ENCODE peak calls at places on chromosome 5, in four cellular contexts. J is IMR-90, Y is endothelial cell of umbilical vein, P is K562. K is an unnamed sample. For H3K9me1, the result is how much of the 10 kb centered on the place peaks cover.

GRCh38 chr5:2751592-2752021 is at the start of gene IRX2:
- DNase-seq in J (peak), P (no peak), Y (no peak), K (no peak)

GRCh38 chr5:66415208-66415607 is 181.0 kb upstream of the MAST4 start:
- DNase-seq in Y (peak), P (no peak), J (no peak), K (no peak)

GRCh38 chr5:170694911-170695310 is 88.6 kb upstream of the GABRP start:
- DNase-seq in J (no peak), P (no peak), Y (no peak), K (no peak)

GRCh38 chr5:178236685-178237084 is 4.1 kb upstream of the PHYKPL start:
- DNase-seq in J (no peak), Y (no peak), P (no peak), K (no peak)

GRCh38 chr5:124457901-124458300 is 288.5 kb downstream of the ZNF608 start:
- DNase-seq in J (no peak), Y (no peak), P (no peak), K (no peak)

GRCh38 chr5:151475378-151475777 is 28.0 kb downstream of the SLC36A1 start:
- DNase-seq in J (no peak), P (no peak), Y (no peak), K (no peak)

GRCh38 chr5:96387616-96388015 is 45.4 kb downstream of the PCSK1 start:
- DNase-seq in J (no peak), Y (no peak), P (no peak), K (no peak)

GRCh38 chr5:96931605-96932004 is 4.3 kb upstream of the LNPEP start:
- DNase-seq in P (no peak), Y (no peak), J (no peak), K (no peak)

GRCh38 chr5:94396687-94397086 is 221.7 kb downstream of the KIAA0825 start:
- DNase-seq in Y (no peak), P (no peak), J (no peak), K (no peak)

GRCh38 chr5:143606043-143606752 is 202.7 kb upstream of the NR3C1 start:
- DNase-seq in P (no peak), Y (no peak), J (peak), K (no peak)

GRCh38 chr5:61304611-61305369 is 27.3 kb upstream of the ZSWIM6 start:
- DNase-seq in P (peak), J (peak), Y (peak), K (peak)

GRCh38 chr5:175698401-175699115 is 40.7 kb downstream of the HRH2 start:
- DNase-seq in Y (no peak), P (no peak), J (no peak), K (no peak)

GRCh38 chr5:160165137-160166068 is 46.2 kb upstream of the PWWP2A start:
- DNase-seq in Y (peak), J (peak), P (no peak), K (peak)

DNA sequence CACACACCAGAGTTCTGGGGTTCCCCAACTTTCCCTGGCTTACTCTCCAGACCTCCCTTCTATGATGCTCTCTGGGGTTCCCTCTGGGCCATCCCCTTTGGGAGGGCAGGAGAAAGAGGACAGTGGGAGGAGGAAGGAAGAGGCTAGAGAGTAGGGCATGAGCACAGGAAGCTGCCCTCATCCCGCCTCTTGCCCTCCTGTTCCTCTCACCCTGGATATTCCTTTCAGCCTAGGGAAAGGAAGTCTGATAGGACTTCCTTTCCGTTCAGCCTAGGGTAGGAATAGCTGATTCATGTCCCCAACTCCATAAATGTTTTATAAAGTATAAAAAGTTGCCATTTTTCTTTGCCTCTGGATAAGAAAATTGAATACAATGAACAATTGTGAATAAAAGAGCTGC is 7.4 kb downstream of the MAP1B start:
- DNase-seq in J (no peak), P (no peak), Y (peak), K (no peak)
- H3K4me2 ChIP-seq in J (no peak), P (no peak), Y (peak), K (no peak)

DNA sequence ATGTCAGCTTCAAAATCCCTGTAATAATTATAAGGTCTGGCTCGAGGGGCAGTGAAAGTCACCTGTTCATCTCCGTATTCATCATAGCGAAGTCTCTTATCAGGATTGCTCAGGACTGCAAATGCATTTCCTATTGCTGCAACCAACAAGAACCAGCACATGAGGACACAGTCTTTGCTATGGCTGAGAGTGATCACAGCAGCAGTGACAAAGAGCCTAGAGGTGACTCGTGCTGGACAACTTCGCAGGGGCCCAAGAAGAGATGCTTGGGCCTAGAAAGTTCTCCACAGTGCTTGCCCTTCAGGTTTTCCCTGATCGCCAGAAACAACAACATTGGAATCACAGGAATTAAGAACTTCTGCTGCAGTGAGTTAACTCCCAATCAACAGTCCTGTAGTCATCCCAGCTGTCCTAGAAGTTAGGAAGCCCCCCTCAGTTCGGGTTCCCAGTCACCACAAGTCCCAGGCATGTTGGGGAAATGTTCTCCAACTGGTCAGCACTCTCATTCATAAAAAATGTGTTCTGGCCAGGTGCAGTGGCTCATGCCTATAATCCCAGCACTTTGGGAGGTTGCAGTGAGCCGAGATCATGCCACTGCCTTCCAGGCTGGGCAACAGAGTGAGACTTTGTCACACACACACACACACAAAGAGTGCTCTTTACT is 13.0 kb downstream of the DNAJC18 start:
- DNase-seq in J (peak), Y (no peak), P (no peak), K (no peak)
- H3K27ac ChIP-seq in J (no peak), Y (no peak), P (no peak), K (no peak)

DNA sequence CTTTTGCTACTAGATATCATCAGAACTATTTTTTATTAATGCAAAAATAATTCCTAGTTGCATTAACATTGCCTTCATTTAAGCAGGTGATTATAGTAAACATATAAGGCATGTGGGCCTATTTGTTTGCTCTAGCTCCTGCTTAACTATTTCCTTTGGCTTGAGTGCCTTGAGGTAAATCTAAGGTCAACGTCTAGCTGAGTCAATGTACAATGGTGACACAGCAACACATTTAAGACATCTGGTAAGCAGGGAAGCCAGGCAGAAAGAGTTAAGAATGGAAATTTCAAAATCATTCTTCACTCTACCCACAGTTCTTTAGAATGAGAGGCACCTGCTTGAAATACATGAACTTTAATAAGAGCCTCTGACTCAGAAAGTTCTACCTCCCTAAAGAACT is 111.9 kb upstream of the FST start:
- DNase-seq in Y (peak), P (no peak), J (peak), K (no peak)
- H3K9me1 ChIP-seq in Y (under half), P (under half), J (under half), K (under half)

GRCh38 chr5:139795074-139796001 is at the start of gene PSD2:
- DNase-seq in Y (no peak), P (peak), J (no peak), K (no peak)
- H3K4me2 ChIP-seq in Y (no peak), P (no peak), J (no peak), K (peak)

GRCh38 chr5:53997736-53998627 is 312.4 kb downstream of the ARL15 start:
- DNase-seq in Y (no peak), P (no peak), J (no peak), K (no peak)
- H3K27ac ChIP-seq in Y (no peak), P (no peak), J (no peak), K (no peak)

GRCh38 chr5:76439929-76440328 is 36.8 kb downstream of the IQGAP2 start:
- DNase-seq in Y (no peak), P (no peak), J (no peak), K (no peak)

GRCh38 chr5:76441890-76442673 is 39.0 kb downstream of the IQGAP2 start:
- DNase-seq in Y (no peak), P (no peak), J (no peak), K (no peak)

GRCh38 chr5:76441101-76441500 is 38.0 kb downstream of the IQGAP2 start:
- DNase-seq in P (no peak), Y (no peak), J (no peak), K (no peak)

GRCh38 chr5:76438025-76438424 is 34.9 kb downstream of the IQGAP2 start:
- DNase-seq in Y (no peak), J (no peak), P (no peak), K (no peak)

GRCh38 chr5:76439201-76439600 is 36.1 kb downstream of the IQGAP2 start:
- DNase-seq in P (no peak), Y (no peak), J (no peak), K (no peak)
- H3K9me1 ChIP-seq in P (under half), Y (under half), J (under half), K (under half)

GRCh38 chr5:157283434-157283833 is 17.5 kb downstream of the CYFIP2 start:
- DNase-seq in J (no peak), P (no peak), Y (no peak), K (no peak)
- H3K4me2 ChIP-seq in J (no peak), P (no peak), Y (no peak), K (no peak)

GRCh38 chr5:57179262-57179960 is 5.6 kb downstream of the GPBP1 start:
- DNase-seq in Y (no peak), P (no peak), J (no peak), K (no peak)
- H3K27ac ChIP-seq in Y (no peak), P (no peak), J (no peak), K (peak)

DNA sequence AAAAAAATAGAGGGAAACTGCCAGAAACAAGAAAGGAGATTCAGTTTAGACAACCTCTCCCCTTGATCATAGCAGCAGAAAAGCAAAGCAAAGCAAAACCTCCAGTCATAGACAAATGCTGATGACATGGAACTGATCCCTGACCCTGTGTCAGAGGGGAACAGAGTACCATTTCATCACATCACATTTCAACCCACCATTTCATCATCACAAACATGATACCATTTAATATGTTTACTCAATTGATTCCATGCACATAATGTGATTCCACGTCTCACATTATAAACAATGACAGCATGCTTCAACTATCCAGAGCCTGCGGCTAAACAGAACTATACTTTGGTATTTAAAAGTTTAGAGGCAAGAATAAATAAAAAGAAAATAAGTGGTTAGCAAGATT is 28.7 kb upstream of the ACOT12 start:
- DNase-seq in J (peak), Y (no peak), P (no peak), K (no peak)
- H3K9me1 ChIP-seq in J (under half), Y (under half), P (under half), K (under half)